ENCODE peak calls at places on chromosomes 2 and 18, in ten cellular contexts. R, J, L, M, X, Q, F, V, C and Y are unnamed samples.

GRCh38 chr18:26471027-26471426 is 77.3 kb downstream of the KCTD1 start:
- DNase-seq in F (peak), L (peak), M (no peak), Q (no peak), R (no peak), X (no peak), C (no peak), V (no peak), J (no peak), Y (no peak)

GRCh38 chr2:30886101-30886500 is 78.9 kb upstream of the CAPN13 start:
- DNase-seq in C (no peak), J (no peak), V (no peak), F (no peak), L (no peak), Q (no peak), R (peak), X (no peak), M (no peak), Y (no peak)

GRCh38 chr2:54597153-54597827 is 126.2 kb upstream of the EML6 start:
- DNase-seq in F (peak), L (peak), C (no peak), R (no peak), Q (peak), V (no peak), J (no peak), X (no peak), M (no peak), Y (no peak)

GRCh38 chr2:114550895-114551793 is 108.7 kb downstream of the DPP10 start:
- DNase-seq in X (peak), F (peak), M (no peak), L (peak), C (peak), Q (peak), J (no peak), V (no peak), R (peak), Y (peak)

GRCh38 chr18:59272971-59273935 is at the start of gene RAX:
- DNase-seq in M (no peak), X (peak), F (no peak), R (peak), J (peak), L (no peak), C (no peak), V (peak), Q (peak), Y (no peak)

GRCh38 chr2:48157150-48157549 is 250.9 kb upstream of the FBXO11 start:
- DNase-seq in Q (no peak), R (no peak), F (no peak), V (no peak), M (no peak), X (no peak), J (no peak), C (no peak), L (no peak), Y (no peak)

GRCh38 chr2:28810384-28811285 is at the start of gene SPDYA:
- DNase-seq in Q (peak), C (peak), X (no peak), R (peak), V (peak), L (peak), F (peak), J (peak), M (no peak), Y (peak)

GRCh38 chr2:28627722-28628480 is 123.7 kb upstream of the PPP1CB start:
- DNase-seq in R (no peak), X (no peak), C (peak), M (no peak), V (no peak), L (peak), J (peak), F (peak), Q (no peak), Y (no peak)

GRCh38 chr2:238231251-238231793 is 8.5 kb downstream of the HES6 start:
- DNase-seq in R (peak), X (no peak), F (peak), C (peak), M (no peak), L (peak), J (peak), Q (peak), V (peak), Y (peak)

GRCh38 chr2:240438810-240439697 is 3.6 kb downstream of the GPC1 start:
- DNase-seq in C (peak), V (no peak), R (no peak), X (peak), Q (no peak), J (peak), L (no peak), M (no peak), F (no peak), Y (no peak)

GRCh38 chr2:15684161-15685042 is 92.7 kb downstream of the DDX1 start:
- DNase-seq in C (no peak), L (no peak), X (no peak), V (no peak), M (no peak), Q (no peak), R (peak), J (no peak), F (no peak), Y (no peak)

GRCh38 chr18:68520406-68521075 is 194.4 kb downstream of the TMX3 start:
- DNase-seq in X (no peak), C (no peak), M (no peak), V (no peak), J (no peak), R (no peak), L (peak), Q (no peak), F (peak), Y (no peak)

GRCh38 chr2:179588486-179589145 is 272.8 kb downstream of the ZNF385B start:
- DNase-seq in J (no peak), Q (no peak), R (no peak), C (no peak), M (no peak), F (peak), X (no peak), L (no peak), V (no peak), Y (no peak)

GRCh38 chr2:41170589-41170988 is 718.7 kb upstream of the SLC8A1 start:
- DNase-seq in F (no peak), L (no peak), Q (no peak), V (no peak), X (no peak), M (no peak), J (no peak), R (no peak), C (no peak), Y (no peak)

GRCh38 chr2:128374001-128374710 is 55.5 kb upstream of the HS6ST1 start:
- DNase-seq in J (peak), L (peak), R (no peak), X (no peak), M (no peak), V (no peak), Q (peak), C (peak), F (peak), Y (no peak)

GRCh38 chr2:16727256-16727655 is 61.6 kb upstream of the CYRIA start:
- DNase-seq in Q (no peak), F (peak), R (no peak), C (peak), L (peak), M (no peak), V (peak), X (no peak), J (no peak), Y (no peak)

GRCh38 chr2:41853427-41854191 is 194.2 kb upstream of the PKDCC start:
- DNase-seq in F (peak), X (peak), L (peak), V (peak), C (no peak), J (no peak), Q (peak), M (no peak), R (peak), Y (no peak)

GRCh38 chr18:3983351-3983969 is 471.6 kb downstream of the DLGAP1 start:
- DNase-seq in V (no peak), M (no peak), X (no peak), J (no peak), C (no peak), F (peak), Q (no peak), R (no peak), L (peak), Y (no peak)

GRCh38 chr2:15031745-15032240 is 399.3 kb downstream of the LRATD1 start:
- DNase-seq in M (peak), L (no peak), C (no peak), X (peak), V (no peak), F (no peak), R (peak), J (no peak), Q (no peak), Y (no peak)

GRCh38 chr18:21897811-21898210 is 157.2 kb downstream of the MIB1 start:
- DNase-seq in J (no peak), M (no peak), L (peak), X (peak), Q (peak), V (peak), F (no peak), C (no peak), R (peak), Y (no peak)

GRCh38 chr2:109069430-109070194 is 59.4 kb upstream of the SH3RF3 start:
- DNase-seq in M (no peak), J (no peak), L (no peak), C (no peak), X (peak), F (no peak), R (peak), Q (peak), V (no peak), Y (no peak)

GRCh38 chr2:204325468-204325867 is 219.8 kb upstream of the PARD3B start:
- DNase-seq in X (peak), Q (peak), F (peak), R (peak), L (peak), J (no peak), M (no peak), C (no peak), V (peak), Y (no peak)

GRCh38 chr18:75377975-75378673 is 49.4 kb downstream of the SMIM21 start:
- DNase-seq in L (no peak), M (no peak), V (no peak), J (no peak), X (no peak), F (no peak), Q (no peak), C (no peak), R (no peak), Y (no peak)

GRCh38 chr2:99818842-99819241 is 323.5 kb downstream of the AFF3 start:
- DNase-seq in J (no peak), M (no peak), F (peak), C (no peak), R (no peak), L (peak), X (no peak), Q (no peak), V (peak), Y (no peak)
- H3K27ac ChIP-seq in J (no peak), M (no peak), F (no peak), C (no peak), R (no peak), L (no peak), X (no peak), Q (no peak), V (no peak), Y (no peak)

DNA sequence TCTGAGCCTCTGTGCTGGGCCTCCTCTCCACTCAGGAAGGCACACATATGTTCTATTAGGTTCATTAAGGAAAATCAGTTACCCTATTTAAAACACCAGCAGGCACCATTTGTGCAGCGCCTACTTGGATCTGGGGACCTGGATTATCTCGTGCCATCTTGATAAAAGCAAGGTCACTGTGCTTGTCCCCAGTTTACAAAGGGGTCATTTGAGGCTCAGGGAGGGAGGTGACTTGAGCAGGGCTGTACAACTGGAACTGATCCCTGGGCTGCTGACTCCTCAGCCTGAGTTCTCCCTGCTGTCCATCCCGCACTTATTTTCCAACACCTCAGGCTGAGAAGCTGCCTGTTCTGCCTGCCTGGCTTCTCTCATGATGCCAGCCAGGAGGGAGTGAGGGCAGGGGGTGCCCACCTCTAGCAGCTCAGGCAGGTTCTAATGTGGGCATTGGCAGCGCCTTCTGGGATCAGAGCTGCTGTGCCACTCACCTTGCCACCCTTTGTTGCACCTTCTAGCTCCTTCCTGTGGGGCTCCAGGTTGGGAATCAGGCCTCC is 120.3 kb downstream of the GLI2 start:
- DNase-seq in L (no peak), V (no peak), R (no peak), C (no peak), F (no peak), J (no peak), X (no peak), M (no peak), Q (no peak), Y (no peak)
- H3K27ac ChIP-seq in L (no peak), V (no peak), R (no peak), C (no peak), F (no peak), J (no peak), X (no peak), M (no peak), Q (no peak), Y (no peak)

GRCh38 chr2:96884299-96885156 is 14.6 kb upstream of the SEMA4C start:
- DNase-seq in F (no peak), J (peak), C (no peak), R (no peak), X (no peak), V (no peak), Q (no peak), L (no peak), M (no peak), Y (no peak)
- H3K27ac ChIP-seq in F (no peak), J (no peak), C (no peak), R (no peak), X (no peak), V (no peak), Q (no peak), L (no peak), M (no peak), Y (no peak)

GRCh38 chr2:237200462-237200861 is 114.8 kb downstream of the COPS8 start:
- DNase-seq in J (no peak), M (no peak), V (no peak), F (no peak), X (no peak), C (no peak), Q (no peak), R (no peak), L (no peak), Y (no peak)
- H3K27ac ChIP-seq in J (no peak), M (no peak), V (no peak), F (no peak), X (no peak), C (no peak), Q (no peak), R (no peak), L (peak), Y (no peak)

DNA sequence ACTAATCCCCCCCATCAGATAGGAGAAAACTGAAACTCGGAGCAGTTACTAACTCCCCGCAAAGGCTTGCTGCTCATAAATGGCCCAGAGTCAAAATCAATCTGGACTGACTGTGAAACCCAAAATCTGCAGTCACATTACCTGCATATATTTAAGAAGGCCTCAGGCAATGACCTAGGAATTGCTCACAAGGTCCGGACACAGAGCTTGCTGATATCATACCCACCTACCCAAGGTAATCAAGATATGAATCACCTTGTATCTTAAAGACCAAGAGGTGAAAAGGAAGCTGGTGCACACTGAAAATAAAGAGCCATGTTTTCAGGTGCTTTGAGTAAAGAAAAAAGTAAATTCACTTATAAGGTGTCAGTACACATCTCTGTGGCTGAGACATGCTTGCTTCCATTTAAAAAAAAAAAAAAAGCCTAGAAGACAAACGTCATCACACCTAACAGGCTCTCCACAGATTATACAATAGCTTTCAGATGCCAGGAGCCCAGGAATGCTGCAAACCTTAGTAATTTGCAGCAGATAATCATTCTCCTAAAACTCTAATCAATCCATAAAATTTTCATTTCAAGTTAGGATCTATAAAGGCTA is 195.4 kb downstream of the ZEB2 start:
- DNase-seq in F (peak), R (no peak), Q (no peak), J (no peak), M (no peak), V (no peak), L (no peak), X (no peak), C (no peak), Y (no peak)
- H3K27ac ChIP-seq in F (no peak), R (no peak), Q (no peak), J (no peak), M (peak), V (no peak), L (no peak), X (no peak), C (no peak), Y (no peak)